ENCODE peak calls at places on chromosomes 7 and 10, in five cellular contexts. E, R, H, D and Q are unnamed samples.

GRCh38 chr7:18117482-18117881 is 89.8 kb upstream of the PRPS1L1 start:
- DNase-seq in E (no peak), R (no peak), H (peak; percentile 19), D (no peak), Q (peak; percentile 36)

GRCh38 chr7:42080831-42081230 is 156.2 kb downstream of the GLI3 start:
- DNase-seq in E (no peak), R (no peak), H (no peak), D (no peak), Q (peak; percentile 58)

GRCh38 chr7:137360087-137360679 is 16.6 kb upstream of the PTN start:
- DNase-seq in E (peak; percentile 4), R (no peak), H (peak; percentile 25), D (no peak), Q (no peak)

GRCh38 chr10:121497513-121497912 is 100.7 kb downstream of the FGFR2 start:
- DNase-seq in E (no peak), R (no peak), H (no peak), D (no peak), Q (no peak)

GRCh38 chr7:142542938-142543337 is 206.3 kb upstream of the PRSS1 start:
- DNase-seq in E (peak; percentile 77), R (no peak), H (peak; percentile 58), D (no peak), Q (peak; percentile 81)

GRCh38 chr7:31407277-31407676 is 66.8 kb upstream of the NEUROD6 start:
- DNase-seq in E (no peak), R (no peak), H (no peak), D (no peak), Q (no peak)

GRCh38 chr7:1663243-1663642 is 6.8 kb upstream of the ELFN1 start:
- DNase-seq in E (no peak), R (peak; percentile 49), H (no peak), D (no peak), Q (no peak)

GRCh38 chr7:55018361-55019328 is at the start of gene EGFR:
- DNase-seq in E (peak; percentile 75), R (peak; percentile 95), H (peak; percentile 78), D (peak; percentile 82), Q (peak; percentile 82)

GRCh38 chr10:124722812-124723783 is 21.1 kb downstream of the FAM53B start:
- DNase-seq in E (no peak), R (peak; percentile 79), H (no peak), D (peak; percentile 73), Q (no peak)

GRCh38 chr10:7412482-7413251 is 1.8 kb upstream of the SFMBT2 start:
- DNase-seq in E (no peak), R (peak; percentile 67), H (no peak), D (peak; percentile 46), Q (no peak)

GRCh38 chr10:46216836-46217748 is 69.7 kb upstream of the ANTXRL start:
- DNase-seq in E (no peak), R (no peak), H (no peak), D (no peak), Q (no peak)

GRCh38 chr10:114174462-114175190 is 623 bp upstream of the CCDC186 start:
- DNase-seq in E (peak; percentile 79), R (peak; percentile 71), H (peak; percentile 56), D (peak; percentile 84), Q (peak; percentile 34)

GRCh38 chr10:79066460-79067240 is 2.1 kb upstream of the ZMIZ1 start:
- DNase-seq in E (peak; percentile 60), R (no peak), H (peak; percentile 33), D (no peak), Q (peak; percentile 45)

GRCh38 chr7:107180378-107180777 is 11.6 kb downstream of the HBP1 start:
- DNase-seq in E (peak; percentile 84), R (no peak), H (peak; percentile 91), D (peak; percentile 59), Q (peak; percentile 50)

GRCh38 chr7:128879939-128880746 is 17.5 kb downstream of the ATP6V1F start:
- DNase-seq in E (peak; percentile 58), R (peak; percentile 76), H (peak; percentile 71), D (peak; percentile 67), Q (peak; percentile 58)

GRCh38 chr7:22549667-22550513 is 49.9 kb upstream of the STEAP1B start:
- DNase-seq in E (no peak), R (no peak), H (no peak), D (peak; percentile 71), Q (no peak)

GRCh38 chr7:28054531-28055160 is 125.9 kb downstream of the JAZF1 start:
- DNase-seq in E (no peak), R (no peak), H (no peak), D (no peak), Q (no peak)

GRCh38 chr7:38524786-38525185 is 106.4 kb downstream of the AMPH start:
- DNase-seq in E (peak; percentile 56), R (no peak), H (peak; percentile 7), D (no peak), Q (peak; percentile 17)

GRCh38 chr10:14815681-14816080 is 22.2 kb downstream of the CDNF start:
- DNase-seq in E (peak; percentile 50), R (no peak), H (peak; percentile 10), D (no peak), Q (peak; percentile 11)

GRCh38 chr7:1861799-1862458 is 191.9 kb downstream of the ELFN1 start:
- DNase-seq in E (peak; percentile 25), R (no peak), H (no peak), D (no peak), Q (no peak)

GRCh38 chr10:23345861-23346260 is 1.3 kb upstream of the C10orf67 start:
- DNase-seq in E (peak; percentile 90), R (no peak), H (peak; percentile 82), D (no peak), Q (peak; percentile 69)

GRCh38 chr7:127900735-127901685 is 130.2 kb downstream of the LRRC4 start:
- DNase-seq in E (no peak), R (no peak), H (no peak), D (no peak), Q (no peak)

GRCh38 chr10:78267070-78267469 is 233.4 kb downstream of the RPS24 start:
- DNase-seq in E (no peak), R (no peak), H (no peak), D (no peak), Q (peak; percentile 39)

GRCh38 chr10:114703377-114704125 is 45.5 kb upstream of the ABLIM1 start:
- DNase-seq in E (peak; percentile 30), R (no peak), H (peak; percentile 29), D (no peak), Q (peak; percentile 13)

GRCh38 chr10:10164845-10165244 is 852.8 kb upstream of the CELF2 start:
- DNase-seq in E (no peak), R (no peak), H (no peak), D (no peak), Q (no peak)

GRCh38 chr7:68511281-68511680 is 1087.0 kb upstream of the AUTS2 start:
- DNase-seq in E (no peak), R (no peak), H (no peak), D (no peak), Q (peak; percentile 17)

GRCh38 chr7:143487566-143487965 is 9.9 kb downstream of the TAS2R41 start:
- DNase-seq in E (peak; percentile 73), R (peak; percentile 82), H (peak; percentile 41), D (peak; percentile 66), Q (peak; percentile 54)

GRCh38 chr10:96306516-96306915 is 2.3 kb downstream of the DNTT start:
- DNase-seq in E (no peak), R (peak; percentile 70), H (no peak), D (peak; percentile 51), Q (peak; percentile 7)

GRCh38 chr10:35643151-35643975 is 1.3 kb upstream of the FZD8 start:
- DNase-seq in E (peak; percentile 41), R (peak; percentile 90), H (peak; percentile 66), D (peak; percentile 81), Q (peak; percentile 63)

GRCh38 chr7:136272934-136273333 is 295.8 kb upstream of the MTPN start:
- DNase-seq in E (no peak), R (no peak), H (no peak), D (no peak), Q (no peak)

GRCh38 chr10:47440207-47440606 is 43.7 kb downstream of the ANXA8 start:
- DNase-seq in E (no peak), R (no peak), H (peak; percentile 20), D (no peak), Q (no peak)

GRCh38 chr7:40680657-40681056 is 545.9 kb downstream of the SUGCT start:
- DNase-seq in E (peak; percentile 27), R (no peak), H (peak; percentile 47), D (no peak), Q (peak; percentile 16)

GRCh38 chr7:80147543-80148376 is 13.1 kb downstream of the GNAI1 start:
- DNase-seq in E (peak; percentile 93), R (no peak), H (peak; percentile 94), D (no peak), Q (peak; percentile 97)

GRCh38 chr7:144769352-144769751 is 66.5 kb downstream of the TPK1 start:
- DNase-seq in E (no peak), R (no peak), H (no peak), D (no peak), Q (no peak)

GRCh38 chr7:144775735-144776134 is 60.1 kb downstream of the TPK1 start:
- DNase-seq in E (no peak), R (no peak), H (no peak), D (no peak), Q (no peak)

GRCh38 chr7:144776447-144776846 is 59.4 kb downstream of the TPK1 start:
- DNase-seq in E (peak; percentile 1), R (no peak), H (no peak), D (no peak), Q (no peak)

GRCh38 chr7:144768633-144769032 is 67.2 kb downstream of the TPK1 start:
- DNase-seq in E (no peak), R (no peak), H (no peak), D (no peak), Q (no peak)

GRCh38 chr7:144771921-144772320 is 63.9 kb downstream of the TPK1 start:
- DNase-seq in E (no peak), R (no peak), H (no peak), D (no peak), Q (no peak)
- H3K4me3 ChIP-seq in E (no peak overlapping the region), R (no peak overlapping the region), H (no peak overlapping the region), D (no peak overlapping the region), Q (no peak overlapping the region)

GRCh38 chr7:50595538-50596102 is 30.4 kb upstream of the DDC start:
- DNase-seq in E (peak; percentile 76), R (no peak), H (peak; percentile 68), D (no peak), Q (peak; percentile 76)
- TF ChIP-seq CTCF in E (peak; percentile 59), R (peak; percentile 51), H (peak; percentile 69), D (no peak), Q (peak; percentile 70)

GRCh38 chr7:116671681-116672595 is at the start of gene MET:
- DNase-seq in E (peak; percentile 75), R (peak; percentile 81), H (peak; percentile 85), D (peak; percentile 87), Q (peak; percentile 75)
- H3K4me3 ChIP-seq in E (peak within 1 kb of the TSS; percentile 90), R (peak within 1 kb of the TSS; percentile 62), H (peak within 1 kb of the TSS; percentile 78), D (peak within 1 kb of the TSS; percentile 47), Q (peak within 1 kb of the TSS; percentile 77)

GRCh38 chr7:155398944-155399343 is 59.0 kb upstream of the EN2 start:
- DNase-seq in E (no peak), R (no peak), H (no peak), D (no peak), Q (no peak)
- TF ChIP-seq CTCF in E (no peak), R (no peak), H (no peak), D (no peak), Q (no peak)

GRCh38 chr7:516216-516605 is 3.4 kb downstream of the PDGFA start:
- DNase-seq in E (peak; percentile 16), R (no peak), H (peak; percentile 41), D (no peak), Q (peak; percentile 63)
- H3K4me3 ChIP-seq in E (no peak overlapping the region), R (peak overlapping the region; percentile 89), H (no peak overlapping the region), D (peak overlapping the region; percentile 70), Q (no peak overlapping the region)